ENCODE peak calls at places on chromosomes 2 and 18, in five cellular contexts. U, Y, H, G and C are unnamed samples.

GRCh38 chr2:233795735-233796171 is 17.6 kb downstream of the MROH2A start:
- DNase-seq in U (no peak), Y (peak; percentile 20), H (no peak), G (no peak), C (no peak)

GRCh38 chr2:83665894-83666293 is 793.2 kb downstream of the SUCLG1 start:
- DNase-seq in U (no peak), Y (no peak), H (no peak), G (no peak), C (no peak)

GRCh38 chr2:35651688-35652323 is 703.8 kb upstream of the CRIM1 start:
- DNase-seq in U (no peak), Y (no peak), H (no peak), G (no peak), C (no peak)

GRCh38 chr2:81513328-81513727 is 1208.8 kb upstream of the LRRTM1 start:
- DNase-seq in U (no peak), Y (no peak), H (no peak), G (no peak), C (no peak)

GRCh38 chr2:84022810-84023431 is 436.2 kb downstream of the SUCLG1 start:
- DNase-seq in U (peak; percentile 4), Y (no peak), H (peak; percentile 16), G (peak; percentile 69), C (no peak)

GRCh38 chr2:11569636-11570035 is 35.8 kb downstream of the GREB1 start:
- DNase-seq in U (no peak), Y (no peak), H (no peak), G (no peak), C (no peak)

GRCh38 chr2:201127570-201127969 is 11.6 kb downstream of the CFLAR start:
- DNase-seq in U (peak; percentile 79), Y (no peak), H (peak; percentile 18), G (peak; percentile 60), C (no peak)

GRCh38 chr2:128237911-128238697 is 80.6 kb downstream of the HS6ST1 start:
- DNase-seq in U (peak; percentile 5), Y (no peak), H (no peak), G (no peak), C (no peak)

GRCh38 chr2:141329949-141330348 is 800.9 kb downstream of the LRP1B start:
- DNase-seq in U (peak; percentile 28), Y (no peak), H (peak; percentile 33), G (no peak), C (no peak)

GRCh38 chr2:38723173-38723572 is 28.0 kb downstream of the SRSF7 start:
- DNase-seq in U (no peak), Y (no peak), H (no peak), G (no peak), C (no peak)

GRCh38 chr2:69703189-69703588 is 38.7 kb upstream of the ANXA4 start:
- DNase-seq in U (no peak), Y (no peak), H (no peak), G (no peak), C (no peak)

GRCh38 chr2:2647156-2647555 is 316.1 kb upstream of the MYT1L start:
- DNase-seq in U (peak; percentile 16), Y (no peak), H (no peak), G (no peak), C (no peak)

GRCh38 chr2:10022041-10022421 is 21.3 kb upstream of the KLF11 start:
- DNase-seq in U (no peak), Y (no peak), H (no peak), G (no peak), C (no peak)

GRCh38 chr2:30714811-30715709 is 92.2 kb downstream of the CAPN13 start:
- DNase-seq in U (no peak), Y (peak; percentile 17), H (no peak), G (no peak), C (no peak)

GRCh38 chr18:35045121-35045520 is 3.9 kb downstream of the MAPRE2 start:
- DNase-seq in U (no peak), Y (no peak), H (peak; percentile 52), G (peak; percentile 54), C (no peak)

GRCh38 chr2:105134076-105134475 is 96.2 kb downstream of the MRPS9 start:
- DNase-seq in U (peak; percentile 39), Y (no peak), H (no peak), G (peak; percentile 8), C (no peak)

GRCh38 chr18:10010611-10011015 is 96.8 kb downstream of the VAPA start:
- DNase-seq in U (peak; percentile 93), Y (peak; percentile 54), H (peak; percentile 81), G (no peak), C (no peak)

GRCh38 chr2:229784791-229785190 is 70.4 kb upstream of the DNER start:
- DNase-seq in U (no peak), Y (no peak), H (no peak), G (no peak), C (no peak)

GRCh38 chr2:10073706-10074105 is 6.5 kb downstream of the CYS1 start:
- DNase-seq in U (no peak), Y (no peak), H (no peak), G (no peak), C (no peak)

DNA sequence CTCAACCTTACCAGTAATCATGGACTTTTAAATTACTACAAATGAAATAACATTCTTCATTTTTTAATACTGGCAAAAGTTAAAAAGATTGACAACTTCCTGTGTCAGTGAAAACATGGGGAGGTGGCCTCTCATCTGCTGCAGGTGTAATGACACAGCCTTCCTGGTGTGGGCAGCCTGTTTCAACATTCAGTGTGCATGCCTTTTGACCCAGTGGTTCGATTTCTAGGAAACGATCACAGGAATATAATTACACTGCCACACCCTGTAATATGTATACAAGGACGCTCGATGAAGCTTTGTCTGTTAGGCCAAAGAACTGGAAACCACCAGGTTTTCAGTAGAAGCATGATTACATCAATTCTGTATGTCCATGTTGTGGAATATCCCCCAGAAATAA is 68.7 kb downstream of the MTHFD2 start:
- DNase-seq in U (no peak), Y (peak; percentile 32), H (no peak), G (no peak), C (no peak)
- TF ChIP-seq CTCF in U (no peak), Y (peak; percentile 26), H (no peak), G (no peak), C (no peak)

GRCh38 chr18:54684786-54685185 is 93.7 kb downstream of the DYNAP start:
- DNase-seq in U (peak; percentile 53), Y (no peak), H (no peak), G (peak; percentile 4), C (no peak)

GRCh38 chr18:54675076-54675475 is 84.0 kb downstream of the DYNAP start:
- DNase-seq in U (no peak), Y (no peak), H (no peak), G (peak; percentile 2), C (no peak)

GRCh38 chr18:54679318-54680149 is 88.5 kb downstream of the DYNAP start:
- DNase-seq in U (peak; percentile 77), Y (no peak), H (peak; percentile 61), G (peak; percentile 74), C (no peak)
- TF ChIP-seq CTCF in U (peak; percentile 60), Y (peak; percentile 38), H (peak; percentile 72), G (peak; percentile 63), C (no peak)

GRCh38 chr2:54997826-54998225 is 52.4 kb downstream of the RTN4 start:
- DNase-seq in U (no peak), Y (no peak), H (no peak), G (no peak), C (no peak)
- TF ChIP-seq CTCF in U (no peak), Y (no peak), H (peak; percentile 16), G (no peak), C (no peak)

GRCh38 chr2:8525582-8526402 is 156.1 kb upstream of the ID2 start:
- DNase-seq in U (peak; percentile 48), Y (peak; percentile 89), H (no peak), G (no peak), C (no peak)
- TF ChIP-seq CTCF in U (no peak), Y (peak; percentile 9), H (peak; percentile 4), G (no peak), C (no peak)

DNA sequence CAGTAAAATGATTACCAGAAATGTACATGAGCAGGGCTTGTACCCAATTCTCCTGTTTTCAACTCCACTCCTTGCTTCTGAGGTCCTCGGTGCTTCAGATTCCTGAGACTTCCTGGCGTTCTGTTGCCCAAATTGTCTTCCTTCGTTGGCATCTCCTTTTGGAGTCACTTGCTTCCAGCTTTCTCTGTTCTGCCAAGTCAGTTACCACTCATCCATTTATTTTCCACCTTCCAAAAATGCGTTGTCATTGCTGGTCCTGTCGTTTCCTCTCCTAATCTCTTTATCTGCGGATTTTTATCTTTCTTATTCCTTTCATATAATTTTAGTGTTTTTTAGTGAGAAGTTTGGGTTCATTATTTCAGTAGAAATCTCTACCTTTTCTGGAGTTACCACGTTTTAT is 18.5 kb upstream of the EFR3B start:
- DNase-seq in U (no peak), Y (no peak), H (no peak), G (no peak), C (no peak)
- TF ChIP-seq CTCF in U (no peak), Y (no peak), H (no peak), G (no peak), C (no peak)

GRCh38 chr2:42598656-42599267 is 30.3 kb downstream of the MTA3 start:
- DNase-seq in U (no peak), Y (no peak), H (no peak), G (no peak), C (no peak)
- TF ChIP-seq CTCF in U (no peak), Y (no peak), H (no peak), G (peak; percentile 23), C (no peak)

DNA sequence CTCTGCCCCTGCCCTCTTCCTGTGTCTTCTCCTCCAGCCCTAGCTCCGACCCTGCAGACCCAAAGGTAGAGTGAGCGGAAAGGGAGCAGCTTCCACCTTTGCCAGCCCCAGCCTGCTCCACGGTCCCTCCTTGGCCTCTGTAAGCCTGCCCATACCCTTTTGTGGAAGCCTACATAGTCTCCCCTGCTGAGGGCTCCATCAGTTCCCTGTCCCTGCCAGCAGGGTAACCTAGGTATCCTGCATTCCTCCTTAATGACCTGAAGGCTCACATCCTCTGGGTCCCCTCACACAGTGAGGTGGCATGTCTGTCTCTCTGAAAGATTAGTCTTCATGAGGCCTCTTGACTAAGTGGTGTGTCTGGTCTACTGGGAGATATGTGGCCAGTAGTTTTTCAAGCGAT is 20.5 kb upstream of the ACKR3 start:
- DNase-seq in U (no peak), Y (no peak), H (no peak), G (no peak), C (no peak)
- TF ChIP-seq CTCF in U (no peak), Y (no peak), H (no peak), G (no peak), C (no peak)

GRCh38 chr2:155223781-155224406 is 525.4 kb downstream of the KCNJ3 start:
- DNase-seq in U (no peak), Y (no peak), H (no peak), G (peak; percentile 39), C (no peak)
- TF ChIP-seq CTCF in U (peak; percentile 24), Y (no peak), H (no peak), G (peak; percentile 64), C (no peak)

DNA sequence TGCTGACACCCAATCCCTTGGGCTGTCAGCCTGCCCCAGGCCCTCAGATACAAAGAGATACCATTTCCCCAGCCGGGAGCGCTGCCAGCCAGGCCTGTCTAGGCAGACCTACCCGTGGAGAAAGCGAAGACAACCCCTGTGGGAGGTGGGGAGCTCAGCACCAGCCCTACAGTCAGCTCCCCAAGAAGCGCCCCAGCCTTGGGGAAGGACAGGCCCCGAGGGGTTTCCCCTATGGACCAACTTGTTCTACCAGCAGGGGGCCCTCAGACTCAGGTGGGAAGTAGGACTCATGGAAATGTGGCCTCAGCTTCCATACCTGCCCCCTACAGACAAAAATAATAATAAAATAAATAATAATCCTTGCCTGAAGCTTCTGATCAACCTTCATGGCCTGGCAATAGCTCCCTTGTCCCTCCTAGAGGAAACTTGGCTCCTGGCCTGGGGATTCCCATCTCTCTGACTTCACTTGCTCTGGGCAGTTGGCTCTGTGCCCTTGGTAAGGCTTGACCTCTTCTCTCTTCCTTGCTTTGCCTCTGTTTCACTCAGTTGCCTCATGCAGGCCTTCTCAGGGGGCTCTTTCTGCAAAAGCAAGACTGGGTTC is 7.0 kb downstream of the SLC35F6 start:
- DNase-seq in U (peak; percentile 58), Y (peak; percentile 62), H (peak; percentile 61), G (no peak), C (peak; percentile 67)
- TF ChIP-seq CTCF in U (peak; percentile 20), Y (no peak), H (peak; percentile 50), G (peak; percentile 35), C (no peak)